ENCODE peak calls at places on chromosomes 12 and 14, in five cellular contexts. B is CD8-positive, alpha-beta T cell; S is mesenchymal stem cell; Y is heart left ventricle; O is cardiac muscle cell. C is an unnamed sample.
A peak's percentile ranks its signal among the peaks of the same experiment; 100 is the strongest.

GRCh38 chr14:102731101-102731870 is 46.0 kb upstream of the TRAF3 start:
- DNase-seq in S (no peak), B (no peak), O (no peak), Y (no peak), C (no peak)

GRCh38 chr14:37369446-37369845 is 171.7 kb downstream of the MIPOL1 start:
- DNase-seq in O (no peak), Y (no peak), S (no peak), B (no peak), C (no peak)

GRCh38 chr12:27193854-27194544 is 50.1 kb upstream of the STK38L start:
- DNase-seq in B (no peak), S (peak; percentile 81), Y (peak; percentile 71), O (peak; percentile 74), C (no peak)

GRCh38 chr12:119020377-119021360 is 39.3 kb downstream of the SRRM4 start:
- DNase-seq in Y (peak; percentile 57), O (peak; percentile 81), S (no peak), B (no peak), C (no peak)

GRCh38 chr14:51581017-51581881 is 70.5 kb upstream of the FRMD6 start:
- DNase-seq in S (peak; percentile 88), B (no peak), O (no peak), Y (no peak), C (no peak)

GRCh38 chr14:74400328-74400727 is 25.7 kb downstream of the SYNDIG1L start:
- DNase-seq in S (peak; percentile 19), Y (no peak), O (peak; percentile 20), B (no peak), C (no peak)

GRCh38 chr12:103782399-103782798 is 58.6 kb downstream of the NT5DC3 start:
- DNase-seq in B (no peak), Y (no peak), O (no peak), S (no peak), C (no peak)

GRCh38 chr12:14588571-14588970 is 20.9 kb upstream of the PLBD1 start:
- DNase-seq in S (no peak), Y (no peak), B (no peak), O (no peak), C (no peak)

GRCh38 chr12:24728366-24728765 is 220.5 kb downstream of the BCAT1 start:
- DNase-seq in Y (no peak), B (no peak), O (peak; percentile 22), S (peak; percentile 53), C (no peak)

GRCh38 chr14:105532111-105532623 is 5.8 kb downstream of the TMEM121 start:
- DNase-seq in S (no peak), B (no peak), Y (no peak), O (no peak), C (no peak)

GRCh38 chr14:99133563-99134332 is 138.2 kb downstream of the BCL11B start:
- DNase-seq in Y (peak; percentile 33), O (no peak), S (no peak), B (no peak), C (no peak)

GRCh38 chr12:92297932-92298681 is 152.5 kb upstream of the BTG1 start:
- DNase-seq in O (no peak), S (peak; percentile 62), B (no peak), Y (no peak), C (no peak)

GRCh38 chr14:69460093-69460701 is 24.3 kb upstream of the PLEKHD1 start:
- DNase-seq in O (peak; percentile 64), B (peak; percentile 54), Y (peak; percentile 61), S (peak; percentile 92), C (peak; percentile 21)

GRCh38 chr12:45089417-45089816 is 38.5 kb upstream of the DBX2 start:
- DNase-seq in S (no peak), Y (no peak), B (no peak), O (no peak), C (no peak)

GRCh38 chr12:115451151-115451784 is 767.3 kb upstream of the TBX3 start:
- DNase-seq in S (no peak), O (no peak), Y (peak; percentile 46), B (no peak), C (no peak)

GRCh38 chr12:122250536-122250935 is 15.8 kb downstream of the VPS33A start:
- DNase-seq in O (no peak), S (no peak), B (no peak), Y (no peak), C (no peak)

GRCh38 chr12:102631274-102631673 is 150.9 kb upstream of the IGF1 start:
- DNase-seq in Y (no peak), B (no peak), S (peak; percentile 66), O (no peak), C (no peak)

GRCh38 chr14:104119119-104119699 is 19.2 kb upstream of the KIF26A start:
- DNase-seq in O (no peak), S (no peak), B (no peak), Y (peak; percentile 6), C (no peak)

GRCh38 chr12:118103231-118103600 is 595 bp downstream of the VSIG10 start:
- DNase-seq in B (no peak), Y (peak; percentile 29), O (peak; percentile 38), S (no peak), C (peak; percentile 26)

GRCh38 chr12:29796823-29797263 is 13.1 kb upstream of the TMTC1 start:
- DNase-seq in B (no peak), S (peak; percentile 92), O (no peak), Y (no peak), C (no peak)

GRCh38 chr14:93013368-93013719 is 90.4 kb downstream of the CHGA start:
- DNase-seq in S (no peak), O (no peak), B (no peak), Y (no peak), C (no peak)

GRCh38 chr12:53122961-53123468 is 19.7 kb downstream of the SOAT2 start:
- DNase-seq in Y (no peak), B (no peak), O (no peak), S (no peak), C (no peak)

GRCh38 chr14:92516344-92516965 is 2.9 kb downstream of the RIN3 start:
- DNase-seq in Y (no peak), O (no peak), B (peak; percentile 17), S (no peak), C (no peak)

GRCh38 chr12:128980623-128981022 is 127.3 kb downstream of the GLT1D1 start:
- DNase-seq in Y (no peak), B (no peak), O (no peak), S (no peak), C (no peak)

GRCh38 chr12:117587646-117588287 is 226.3 kb upstream of the NOS1 start:
- DNase-seq in Y (peak; percentile 38), B (no peak), O (peak; percentile 65), S (peak; percentile 33), C (no peak)

GRCh38 chr14:90995785-90996184 is 64.7 kb downstream of the RPS6KA5 start:
- DNase-seq in O (no peak), B (no peak), Y (no peak), S (no peak), C (no peak)

GRCh38 chr12:25496098-25496587 is 56.9 kb downstream of the LMNTD1 start:
- DNase-seq in Y (no peak), B (no peak), O (no peak), S (peak; percentile 12), C (no peak)

GRCh38 chr14:65243766-65244442 is 141.6 kb upstream of the MAX start:
- DNase-seq in O (no peak), Y (no peak), B (no peak), S (no peak), C (no peak)

GRCh38 chr12:131074221-131075083 is 120.7 kb downstream of the ADGRD1 start:
- DNase-seq in B (no peak), S (no peak), Y (peak; percentile 72), O (no peak), C (no peak)

GRCh38 chr14:45252356-45253069 is 489 bp downstream of the MIS18BP1 start:
- DNase-seq in S (peak; percentile 42), B (no peak), Y (no peak), O (no peak), C (no peak)

GRCh38 chr12:54502485-54502884 is 4.9 kb downstream of the NCKAP1L start:
- DNase-seq in S (no peak), O (no peak), B (no peak), Y (no peak), C (no peak)

GRCh38 chr12:89593873-89594272 is 68.0 kb upstream of the POC1B start:
- DNase-seq in O (no peak), S (no peak), B (no peak), Y (no peak), C (no peak)

GRCh38 chr12:13114251-13115052 is 11.0 kb upstream of the GSG1 start:
- DNase-seq in O (no peak), B (no peak), S (no peak), Y (no peak), C (no peak)

GRCh38 chr14:70186826-70187483 is 1.8 kb downstream of the SLC8A3 start:
- DNase-seq in Y (no peak), O (peak; percentile 15), S (no peak), B (no peak), C (no peak)

GRCh38 chr12:50764861-50765324 is 992 bp downstream of the ATF1 start:
- DNase-seq in Y (no peak), B (peak; percentile 62), S (peak; percentile 62), O (peak; percentile 59), C (no peak)
- H3K27ac ChIP-seq in Y (peak overlapping the region; percentile 99), B (peak overlapping the region; percentile 93), S (peak overlapping the region; percentile 41), O (peak overlapping the region; percentile 98), C (peak overlapping the region; percentile 97)

GRCh38 chr12:66200110-66200509 is 11.1 kb downstream of the IRAK3 start:
- DNase-seq in Y (no peak), O (no peak), B (no peak), S (no peak), C (no peak)

GRCh38 chr12:66196806-66197205 is 7.8 kb downstream of the IRAK3 start:
- DNase-seq in B (no peak), S (no peak), Y (no peak), O (no peak), C (no peak)

GRCh38 chr12:66199141-66199540 is 10.1 kb downstream of the IRAK3 start:
- DNase-seq in S (no peak), O (no peak), B (no peak), Y (no peak), C (no peak)

GRCh38 chr12:66195242-66195641 is 6.2 kb downstream of the IRAK3 start:
- DNase-seq in S (no peak), O (peak; percentile 19), Y (no peak), B (no peak), C (no peak)

DNA sequence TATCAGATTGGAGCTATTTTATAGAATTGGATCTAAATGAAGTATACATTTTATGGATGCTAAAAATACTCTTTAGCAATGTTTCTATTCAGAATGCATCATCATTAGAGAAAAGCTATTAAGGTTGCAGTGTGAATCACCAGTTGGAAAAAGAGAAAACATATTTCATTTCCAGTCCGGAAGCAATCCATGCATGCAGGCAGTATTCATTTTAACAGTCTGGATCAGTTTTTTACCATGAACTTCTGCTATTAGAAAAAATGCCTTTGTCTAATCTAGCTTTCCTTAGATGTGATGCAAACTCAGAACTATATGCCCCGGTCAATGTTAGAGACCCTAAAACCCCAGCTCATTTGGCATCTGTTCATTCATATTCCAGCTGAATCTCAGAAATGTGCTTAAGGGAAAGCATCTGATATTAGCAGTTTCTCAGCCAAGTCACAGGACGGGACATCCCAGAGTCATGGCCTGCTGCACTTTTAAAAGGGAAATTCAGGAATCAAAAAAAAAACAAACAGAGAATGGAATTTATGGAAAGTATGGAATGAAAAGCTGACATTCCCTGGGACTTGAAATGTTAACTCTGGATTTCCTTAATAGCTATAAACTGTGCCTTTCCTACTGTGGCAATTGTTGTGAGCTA is 8.5 kb downstream of the IRAK3 start:
- DNase-seq in O (no peak), B (no peak), Y (no peak), S (no peak), C (no peak)
- H3K27ac ChIP-seq in O (no peak overlapping the region), B (no peak overlapping the region), Y (no peak overlapping the region), S (no peak overlapping the region), C (no peak overlapping the region)

GRCh38 chr14:58637040-58637390 is 747 bp upstream of the DACT1 start:
- DNase-seq in B (no peak), O (peak; percentile 58), S (peak; percentile 96), Y (peak; percentile 37), C (peak; percentile 37)
- H3K27ac ChIP-seq in B (no peak overlapping the region), O (peak overlapping the region; percentile 98), S (peak overlapping the region; percentile 85), Y (peak overlapping the region; percentile 51), C (peak overlapping the region; percentile 59)

GRCh38 chr12:108691995-108692808 is 39.1 kb downstream of the CORO1C start:
- DNase-seq in B (peak; percentile 24), O (peak; percentile 71), S (peak; percentile 81), Y (peak; percentile 54), C (peak; percentile 67)
- H3K27ac ChIP-seq in B (no peak overlapping the region), O (peak overlapping the region; percentile 100), S (peak overlapping the region; percentile 99), Y (peak overlapping the region; percentile 96), C (peak overlapping the region; percentile 96)